ENCODE peak calls at places on chromosomes 3 and 15, in seven cellular contexts. E is COR-L47, Z is AML-193, J is NCI-H187, S is HL-60, L is ureter, X is RWPE1. M is an unnamed sample.

GRCh38 chr3:195768831-195769303 is 42.9 kb downstream of the MUC4 start:
- DNase-seq in E (no peak), Z (no peak), J (no peak), S (no peak), L (no peak), X (no peak), M (no peak)

GRCh38 chr3:65761890-65762605 is 276.7 kb downstream of the MAGI1 start:
- DNase-seq in E (no peak), Z (no peak), J (peak), S (no peak), L (no peak), X (no peak), M (no peak)

GRCh38 chr3:126512916-126513650 is 4.5 kb downstream of the UROC1 start:
- DNase-seq in E (no peak), Z (no peak), J (no peak), S (no peak), L (no peak), X (no peak), M (no peak)

GRCh38 chr3:141104151-141104741 is 53.1 kb downstream of the SPSB4 start:
- DNase-seq in E (no peak), Z (no peak), J (no peak), S (no peak), L (no peak), X (no peak), M (no peak)

GRCh38 chr15:45719490-45719889 is 84.7 kb downstream of the SQOR start:
- DNase-seq in E (no peak), Z (no peak), J (no peak), S (no peak), L (no peak), X (no peak), M (no peak)

GRCh38 chr3:17142516-17142915 is 257.8 kb downstream of the PLCL2 start:
- DNase-seq in E (no peak), Z (no peak), J (no peak), S (no peak), L (no peak), X (no peak), M (no peak)

GRCh38 chr3:189158034-189158433 is 13.7 kb upstream of the TPRG1 start:
- DNase-seq in E (no peak), Z (no peak), J (no peak), S (no peak), L (no peak), X (no peak), M (no peak)

GRCh38 chr3:45993421-45994027 is 2.1 kb downstream of the FYCO1 start:
- DNase-seq in E (no peak), Z (no peak), J (no peak), S (no peak), L (no peak), X (no peak), M (no peak)

GRCh38 chr15:89136818-89137772 is 48.8 kb downstream of the ABHD2 start:
- DNase-seq in E (no peak), Z (no peak), J (no peak), S (no peak), L (no peak), X (no peak), M (no peak)

M was measured in GM12891.